ENCODE peak calls at places on chromosomes 7 and 10, in ten cellular contexts. One of them, this sample, is unnamed. For H3K4me1, the result is how much of the 10 kb centered on the place peaks cover.

GRCh38 chr7:132171130-132171576 is 405.1 kb downstream of the PLXNA4 start:
- DNase-seq in prostate gland: no peak
- DNase-seq in right atrium auricular region: no peak
- DNase-seq in heart left ventricle: no peak
- DNase-seq in A673: no peak
- DNase-seq in cardiac muscle cell: peak
- DNase-seq in OCI-LY7: no peak
- DNase-seq in PC-9: no peak
- DNase-seq in upper lobe of right lung: no peak
- DNase-seq in astrocyte: no peak
- DNase-seq in this sample: no peak

GRCh38 chr7:155874411-155874810 is 62.1 kb upstream of the SHH start:
- DNase-seq in prostate gland: no peak
- DNase-seq in right atrium auricular region: no peak
- DNase-seq in heart left ventricle: no peak
- DNase-seq in A673: no peak
- DNase-seq in cardiac muscle cell: no peak
- DNase-seq in OCI-LY7: no peak
- DNase-seq in PC-9: no peak
- DNase-seq in upper lobe of right lung: no peak
- DNase-seq in astrocyte: no peak
- DNase-seq in this sample: no peak

GRCh38 chr7:31443457-31443856 is 70.4 kb upstream of the ITPRID1 start:
- DNase-seq in prostate gland: no peak
- DNase-seq in right atrium auricular region: no peak
- DNase-seq in heart left ventricle: no peak
- DNase-seq in A673: peak
- DNase-seq in cardiac muscle cell: peak
- DNase-seq in OCI-LY7: peak
- DNase-seq in PC-9: peak
- DNase-seq in upper lobe of right lung: no peak
- DNase-seq in astrocyte: peak
- DNase-seq in this sample: peak

GRCh38 chr7:40780431-40780830 is 645.6 kb downstream of the SUGCT start:
- DNase-seq in prostate gland: no peak
- DNase-seq in right atrium auricular region: no peak
- DNase-seq in heart left ventricle: no peak
- DNase-seq in A673: no peak
- DNase-seq in cardiac muscle cell: no peak
- DNase-seq in OCI-LY7: no peak
- DNase-seq in PC-9: no peak
- DNase-seq in upper lobe of right lung: no peak
- DNase-seq in astrocyte: peak
- DNase-seq in this sample: no peak

GRCh38 chr10:62264702-62265436 is 3.8 kb downstream of the RTKN2 start:
- DNase-seq in prostate gland: no peak
- DNase-seq in right atrium auricular region: no peak
- DNase-seq in heart left ventricle: no peak
- DNase-seq in A673: peak
- DNase-seq in cardiac muscle cell: peak
- DNase-seq in OCI-LY7: peak
- DNase-seq in PC-9: peak
- DNase-seq in upper lobe of right lung: no peak
- DNase-seq in astrocyte: peak
- DNase-seq in this sample: no peak

GRCh38 chr7:73773700-73774517 is 3.8 kb upstream of the CLDN3 start:
- DNase-seq in prostate gland: no peak
- DNase-seq in right atrium auricular region: no peak
- DNase-seq in heart left ventricle: no peak
- DNase-seq in A673: no peak
- DNase-seq in cardiac muscle cell: no peak
- DNase-seq in OCI-LY7: no peak
- DNase-seq in PC-9: no peak
- DNase-seq in upper lobe of right lung: peak
- DNase-seq in astrocyte: no peak
- DNase-seq in this sample: no peak

GRCh38 chr10:24215603-24216002 is 6.7 kb downstream of the KIAA1217 start:
- DNase-seq in prostate gland: no peak
- DNase-seq in right atrium auricular region: no peak
- DNase-seq in heart left ventricle: no peak
- DNase-seq in A673: no peak
- DNase-seq in cardiac muscle cell: no peak
- DNase-seq in OCI-LY7: no peak
- DNase-seq in PC-9: no peak
- DNase-seq in upper lobe of right lung: no peak
- DNase-seq in astrocyte: no peak
- DNase-seq in this sample: no peak

GRCh38 chr7:38186593-38187314 is 8.7 kb downstream of the STARD3NL start:
- DNase-seq in prostate gland: no peak
- DNase-seq in right atrium auricular region: no peak
- DNase-seq in heart left ventricle: no peak
- DNase-seq in A673: peak
- DNase-seq in cardiac muscle cell: peak
- DNase-seq in OCI-LY7: no peak
- DNase-seq in PC-9: no peak
- DNase-seq in upper lobe of right lung: no peak
- DNase-seq in astrocyte: peak
- DNase-seq in this sample: no peak

GRCh38 chr10:66349076-66349475 is 576.8 kb upstream of the LRRTM3 start:
- DNase-seq in prostate gland: no peak
- DNase-seq in right atrium auricular region: no peak
- DNase-seq in heart left ventricle: no peak
- DNase-seq in A673: no peak
- DNase-seq in cardiac muscle cell: no peak
- DNase-seq in OCI-LY7: no peak
- DNase-seq in PC-9: no peak
- DNase-seq in upper lobe of right lung: no peak
- DNase-seq in astrocyte: no peak
- DNase-seq in this sample: no peak

GRCh38 chr10:36634916-36635315 is 490.5 kb upstream of the ANKRD30A start:
- DNase-seq in prostate gland: no peak
- DNase-seq in right atrium auricular region: no peak
- DNase-seq in heart left ventricle: no peak
- DNase-seq in A673: peak
- DNase-seq in cardiac muscle cell: peak
- DNase-seq in OCI-LY7: no peak
- DNase-seq in PC-9: no peak
- DNase-seq in upper lobe of right lung: no peak
- DNase-seq in astrocyte: peak
- DNase-seq in this sample: no peak

GRCh38 chr10:119246862-119247549 is 39.6 kb downstream of the GRK5 start:
- DNase-seq in prostate gland: no peak
- DNase-seq in right atrium auricular region: peak
- DNase-seq in heart left ventricle: no peak
- DNase-seq in A673: no peak
- DNase-seq in cardiac muscle cell: peak
- DNase-seq in OCI-LY7: no peak
- DNase-seq in PC-9: no peak
- DNase-seq in upper lobe of right lung: no peak
- DNase-seq in astrocyte: peak
- DNase-seq in this sample: no peak

GRCh38 chr7:27547401-27547800 is 115.3 kb downstream of the HIBADH start:
- DNase-seq in prostate gland: no peak
- DNase-seq in right atrium auricular region: no peak
- DNase-seq in heart left ventricle: no peak
- DNase-seq in A673: no peak
- DNase-seq in cardiac muscle cell: peak
- DNase-seq in OCI-LY7: no peak
- DNase-seq in PC-9: no peak
- DNase-seq in upper lobe of right lung: no peak
- DNase-seq in astrocyte: peak
- DNase-seq in this sample: no peak

DNA sequence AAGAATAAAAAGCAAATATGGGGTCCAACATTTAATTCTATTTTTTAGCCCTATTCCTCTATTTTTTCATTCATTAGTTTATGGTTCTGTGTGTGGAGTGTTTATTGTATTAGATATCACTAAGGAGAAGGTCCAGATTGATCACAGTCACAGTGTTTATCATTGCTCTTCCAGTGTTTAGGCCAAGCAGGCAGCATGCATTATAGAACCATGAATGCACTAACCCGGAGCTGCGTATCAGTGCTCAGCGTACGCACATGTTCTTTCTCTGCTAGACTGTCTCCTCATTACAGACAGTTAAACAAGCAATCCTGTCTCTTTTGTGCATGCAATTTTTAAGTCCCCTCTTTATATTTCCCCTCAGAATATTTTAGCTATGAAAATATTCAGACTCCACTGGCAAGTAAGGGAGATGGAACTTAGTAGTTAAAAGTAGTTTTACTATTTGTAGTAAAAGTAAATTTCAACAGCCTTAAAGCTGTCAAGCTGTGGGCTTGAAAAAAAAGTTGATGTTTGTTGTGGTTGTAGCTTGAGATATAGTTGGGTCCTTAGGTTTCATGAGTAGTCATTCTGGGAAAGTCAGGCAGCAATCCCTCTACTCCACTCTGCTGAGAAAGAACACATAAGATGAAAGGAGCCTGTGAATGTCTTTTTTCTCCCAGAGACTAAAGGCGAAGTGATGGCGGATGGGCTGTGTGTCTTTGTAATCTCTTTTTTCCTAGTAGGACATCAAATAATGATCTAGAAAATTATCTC is 260.4 kb downstream of the CDK14 start:
- DNase-seq in prostate gland: no peak
- DNase-seq in right atrium auricular region: no peak
- DNase-seq in heart left ventricle: no peak
- DNase-seq in A673: no peak
- DNase-seq in cardiac muscle cell: no peak
- DNase-seq in OCI-LY7: no peak
- DNase-seq in PC-9: no peak
- DNase-seq in upper lobe of right lung: no peak
- DNase-seq in astrocyte: no peak
- DNase-seq in this sample: no peak
- H3K4me1 ChIP-seq in prostate gland: under half
- H3K4me1 ChIP-seq in right atrium auricular region: under half
- H3K4me1 ChIP-seq in heart left ventricle: under half
- H3K4me1 ChIP-seq in A673: under half
- H3K4me1 ChIP-seq in cardiac muscle cell: under half
- H3K4me1 ChIP-seq in OCI-LY7: under half
- H3K4me1 ChIP-seq in PC-9: under half
- H3K4me1 ChIP-seq in upper lobe of right lung: under half
- H3K4me1 ChIP-seq in astrocyte: under half
- H3K4me1 ChIP-seq in this sample: under half

GRCh38 chr7:121278120-121279021 is 50.4 kb upstream of the WNT16 start:
- DNase-seq in prostate gland: no peak
- DNase-seq in right atrium auricular region: no peak
- DNase-seq in heart left ventricle: no peak
- DNase-seq in A673: peak
- DNase-seq in cardiac muscle cell: peak
- DNase-seq in OCI-LY7: no peak
- DNase-seq in PC-9: no peak
- DNase-seq in upper lobe of right lung: no peak
- DNase-seq in astrocyte: peak
- DNase-seq in this sample: no peak
- H3K4me3 ChIP-seq in prostate gland: no peak
- H3K4me3 ChIP-seq in right atrium auricular region: no peak
- H3K4me3 ChIP-seq in heart left ventricle: no peak
- H3K4me3 ChIP-seq in A673: no peak
- H3K4me3 ChIP-seq in cardiac muscle cell: no peak
- H3K4me3 ChIP-seq in OCI-LY7: no peak
- H3K4me3 ChIP-seq in PC-9: no peak
- H3K4me3 ChIP-seq in upper lobe of right lung: no peak
- H3K4me3 ChIP-seq in astrocyte: peak
- H3K4me3 ChIP-seq in this sample: no peak

GRCh38 chr10:79077488-79078173 is 8.9 kb downstream of the ZMIZ1 start:
- DNase-seq in prostate gland: no peak
- DNase-seq in right atrium auricular region: no peak
- DNase-seq in heart left ventricle: no peak
- DNase-seq in A673: no peak
- DNase-seq in cardiac muscle cell: no peak
- DNase-seq in OCI-LY7: no peak
- DNase-seq in PC-9: no peak
- DNase-seq in upper lobe of right lung: no peak
- DNase-seq in astrocyte: no peak
- DNase-seq in this sample: no peak

GRCh38 chr10:79073784-79074432 is 5.1 kb downstream of the ZMIZ1 start:
- DNase-seq in prostate gland: no peak
- DNase-seq in right atrium auricular region: no peak
- DNase-seq in heart left ventricle: no peak
- DNase-seq in A673: peak
- DNase-seq in cardiac muscle cell: peak
- DNase-seq in OCI-LY7: no peak
- DNase-seq in PC-9: no peak
- DNase-seq in upper lobe of right lung: peak
- DNase-seq in astrocyte: peak
- DNase-seq in this sample: no peak

GRCh38 chr10:79074732-79075131 is 6.0 kb downstream of the ZMIZ1 start:
- DNase-seq in prostate gland: no peak
- DNase-seq in right atrium auricular region: no peak
- DNase-seq in heart left ventricle: no peak
- DNase-seq in A673: peak
- DNase-seq in cardiac muscle cell: no peak
- DNase-seq in OCI-LY7: no peak
- DNase-seq in PC-9: no peak
- DNase-seq in upper lobe of right lung: peak
- DNase-seq in astrocyte: no peak
- DNase-seq in this sample: no peak

GRCh38 chr10:79072994-79073654 is 4.4 kb downstream of the ZMIZ1 start:
- DNase-seq in prostate gland: no peak
- DNase-seq in right atrium auricular region: no peak
- DNase-seq in heart left ventricle: no peak
- DNase-seq in A673: no peak
- DNase-seq in cardiac muscle cell: no peak
- DNase-seq in OCI-LY7: no peak
- DNase-seq in PC-9: no peak
- DNase-seq in upper lobe of right lung: no peak
- DNase-seq in astrocyte: no peak
- DNase-seq in this sample: no peak

GRCh38 chr10:79075418-79075817 is 6.7 kb downstream of the ZMIZ1 start:
- DNase-seq in prostate gland: no peak
- DNase-seq in right atrium auricular region: no peak
- DNase-seq in heart left ventricle: no peak
- DNase-seq in A673: no peak
- DNase-seq in cardiac muscle cell: no peak
- DNase-seq in OCI-LY7: no peak
- DNase-seq in PC-9: no peak
- DNase-seq in upper lobe of right lung: no peak
- DNase-seq in astrocyte: no peak
- DNase-seq in this sample: no peak
- H3K27ac ChIP-seq in prostate gland: no peak
- H3K27ac ChIP-seq in right atrium auricular region: no peak
- H3K27ac ChIP-seq in heart left ventricle: peak
- H3K27ac ChIP-seq in A673: no peak
- H3K27ac ChIP-seq in cardiac muscle cell: peak
- H3K27ac ChIP-seq in OCI-LY7: no peak
- H3K27ac ChIP-seq in PC-9: no peak
- H3K27ac ChIP-seq in upper lobe of right lung: peak
- H3K27ac ChIP-seq in astrocyte: no peak
- H3K27ac ChIP-seq in this sample: peak

DNA sequence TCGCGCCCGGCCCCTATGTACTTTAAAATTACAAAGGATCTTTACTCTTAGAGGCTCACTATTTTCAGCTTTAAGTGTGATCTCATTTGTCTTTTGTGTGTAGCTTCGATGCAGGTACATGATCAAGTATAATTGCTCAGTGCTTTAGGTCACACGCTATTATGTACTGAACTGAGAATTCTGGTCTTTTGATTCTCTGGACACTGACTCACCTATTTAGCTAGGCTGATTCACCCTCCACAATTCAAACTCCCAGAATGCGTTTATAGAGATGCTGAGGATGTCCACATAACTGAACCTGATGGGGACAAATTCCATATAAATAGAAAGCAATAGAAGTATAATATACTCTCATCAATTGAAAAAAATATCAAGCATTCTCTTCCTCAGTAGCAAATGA is 57.8 kb downstream of the PRKCQ start:
- DNase-seq in prostate gland: no peak
- DNase-seq in right atrium auricular region: no peak
- DNase-seq in heart left ventricle: no peak
- DNase-seq in A673: no peak
- DNase-seq in cardiac muscle cell: no peak
- DNase-seq in OCI-LY7: no peak
- DNase-seq in PC-9: no peak
- DNase-seq in upper lobe of right lung: no peak
- DNase-seq in astrocyte: peak
- DNase-seq in this sample: no peak
- H3K4me1 ChIP-seq in prostate gland: under half
- H3K4me1 ChIP-seq in right atrium auricular region: under half
- H3K4me1 ChIP-seq in heart left ventricle: under half
- H3K4me1 ChIP-seq in A673: under half
- H3K4me1 ChIP-seq in cardiac muscle cell: under half
- H3K4me1 ChIP-seq in OCI-LY7: under half
- H3K4me1 ChIP-seq in PC-9: under half
- H3K4me1 ChIP-seq in upper lobe of right lung: under half
- H3K4me1 ChIP-seq in astrocyte: under half
- H3K4me1 ChIP-seq in this sample: under half

This sample was measured in esophagus muscularis mucosa.